ENCODE peak calls at places on chromosomes 12 and 14, in seven cellular contexts. C, Z, Q, D, H, L and R are unnamed samples.

GRCh38 chr12:7092229-7092985 is at the start of gene C1R:
- DNase-seq in C (peak; percentile 37), Z (peak; percentile 89), Q (peak; percentile 31), D (peak; percentile 84), H (peak; percentile 21), L (peak; percentile 71), R (peak; percentile 77)

GRCh38 chr12:66964629-66965028 is 285.8 kb upstream of the GRIP1 start:
- DNase-seq in C (no peak), Z (peak; percentile 6), Q (no peak), D (no peak), H (no peak), L (peak; percentile 81), R (peak; percentile 14)

GRCh38 chr12:120388711-120389431 is 19.9 kb upstream of the MSI1 start:
- DNase-seq in C (no peak), Z (no peak), Q (no peak), D (peak; percentile 96), H (peak; percentile 61), L (no peak), R (no peak)

GRCh38 chr14:38138581-38139138 is 69.0 kb upstream of the SSTR1 start:
- DNase-seq in C (no peak), Z (peak; percentile 67), Q (no peak), D (no peak), H (no peak), L (no peak), R (no peak)

GRCh38 chr12:116984098-116984497 is 73.3 kb downstream of the FBXW8 start:
- DNase-seq in C (no peak), Z (no peak), Q (no peak), D (no peak), H (no peak), L (no peak), R (no peak)

GRCh38 chr14:92481811-92482559 is 31.6 kb upstream of the RIN3 start:
- DNase-seq in C (no peak), Z (no peak), Q (no peak), D (no peak), H (no peak), L (no peak), R (no peak)

GRCh38 chr14:64778114-64778754 is 74.0 kb downstream of the PLEKHG3 start:
- DNase-seq in C (no peak), Z (no peak), Q (no peak), D (no peak), H (no peak), L (no peak), R (no peak)

GRCh38 chr12:79776111-79776510 is 85.3 kb upstream of the PAWR start:
- DNase-seq in C (no peak), Z (peak; percentile 45), Q (no peak), D (no peak), H (no peak), L (no peak), R (no peak)

GRCh38 chr14:54889919-54890318 is 12.7 kb downstream of the GCH1 start:
- DNase-seq in C (no peak), Z (no peak), Q (no peak), D (no peak), H (no peak), L (no peak), R (no peak)